ENCODE peak calls at places on chromosomes 12 and 14, in nine cellular contexts. I, E, D, Q, V, H, Z, F and B are unnamed samples.

GRCh38 chr12:120759591-120760348 is 34.1 kb downstream of the ACADS start:
- DNase-seq in V (no peak), F (no peak), H (no peak), Z (no peak), D (no peak), Q (no peak), I (no peak), E (no peak), B (no peak)

GRCh38 chr14:75959031-75959430 is 22.8 kb downstream of the TGFB3 start:
- DNase-seq in I (no peak), H (no peak), V (no peak), E (no peak), Z (no peak), Q (no peak), D (no peak), F (no peak), B (no peak)

GRCh38 chr12:43764528-43764927 is 5.8 kb downstream of the IRAK4 start:
- DNase-seq in V (no peak), Z (no peak), E (no peak), D (no peak), H (no peak), Q (no peak), I (no peak), F (no peak), B (no peak)

GRCh38 chr12:86414201-86414600 is 158.0 kb upstream of the MGAT4C start:
- DNase-seq in D (no peak), Q (no peak), I (no peak), Z (no peak), V (no peak), F (no peak), E (no peak), H (no peak), B (no peak)

GRCh38 chr14:75578786-75579781 is 664 bp downstream of the FLVCR2 start:
- DNase-seq in F (no peak), Z (no peak), V (peak; percentile 64), D (peak; percentile 46), I (no peak), H (no peak), E (no peak), Q (peak; percentile 3), B (peak; percentile 74)

GRCh38 chr14:87869619-87870583 is 123.1 kb downstream of the GALC start:
- DNase-seq in Q (peak; percentile 47), H (no peak), V (no peak), E (no peak), Z (no peak), I (no peak), F (no peak), D (no peak), B (no peak)

GRCh38 chr12:96242597-96242996 is 48.4 kb downstream of the ELK3 start:
- DNase-seq in E (no peak), I (no peak), H (no peak), Z (no peak), D (peak; percentile 53), V (no peak), Q (no peak), F (no peak), B (no peak)

GRCh38 chr12:67698711-67699603 is 50.4 kb downstream of the DYRK2 start:
- DNase-seq in H (peak; percentile 29), I (no peak), Z (peak; percentile 44), D (no peak), V (no peak), F (no peak), E (no peak), Q (no peak), B (no peak)

GRCh38 chr12:115943630-115944391 is 333.7 kb downstream of the MED13L start:
- DNase-seq in I (no peak), E (peak; percentile 17), Q (no peak), H (no peak), V (no peak), F (peak; percentile 7), D (peak; percentile 48), Z (no peak), B (no peak)

GRCh38 chr12:2924019-2924418 is 33.3 kb downstream of the TULP3 start:
- DNase-seq in Q (no peak), D (no peak), E (no peak), I (no peak), H (no peak), V (no peak), Z (no peak), F (no peak), B (no peak)

GRCh38 chr12:94247256-94247655 is 98.9 kb downstream of the PLXNC1 start:
- DNase-seq in I (no peak), H (no peak), Q (no peak), Z (no peak), D (no peak), E (no peak), F (no peak), V (no peak), B (no peak)

GRCh38 chr12:130080205-130080604 is 82.1 kb upstream of the FZD10 start:
- DNase-seq in Q (no peak), Z (no peak), I (no peak), H (no peak), V (no peak), E (no peak), D (no peak), F (no peak), B (no peak)

GRCh38 chr14:49505026-49505766 is 81.0 kb downstream of the RPS29 start:
- DNase-seq in Q (no peak), I (no peak), H (no peak), F (no peak), V (no peak), E (no peak), D (no peak), Z (no peak), B (no peak)

GRCh38 chr12:109719123-109720022 is 5.7 kb downstream of the FAM222A start:
- DNase-seq in F (no peak), Z (no peak), H (no peak), V (no peak), D (no peak), I (no peak), E (peak; percentile 75), Q (no peak), B (no peak)

GRCh38 chr12:115147916-115148315 is 463.9 kb upstream of the TBX3 start:
- DNase-seq in H (no peak), Z (no peak), Q (no peak), V (no peak), E (no peak), D (no peak), I (no peak), F (no peak), B (no peak)